ENCODE peak calls at places on chromosome 13, in nine cellular contexts. T is astrocyte of the spinal cord; D is cardiac fibroblast; Y is progenitor cell of endocrine pancreas; S is thoracic aorta; I is pancreas; J is WERI-Rb-1; Z is cardiac muscle cell; L is CD8-positive, alpha-beta T cell. B is an unnamed sample.

GRCh38 chr13:43792456-43792855 is 5.7 kb upstream of the ENOX1 start:
- DNase-seq in S (no peak), Y (no peak), J (no peak), I (no peak), D (peak; percentile 43), Z (peak; percentile 80), L (no peak), T (peak; percentile 39), B (no peak)

GRCh38 chr13:114025432-114026127 is 51.7 kb upstream of the C13orf46 start:
- DNase-seq in Z (peak; percentile 88), Y (no peak), I (no peak), L (no peak), T (peak; percentile 86), D (peak; percentile 46), J (peak; percentile 75), S (no peak), B (no peak)

GRCh38 chr13:85995788-85996418 is 196.7 kb upstream of the SLITRK6 start:
- DNase-seq in L (no peak), S (no peak), J (no peak), Y (no peak), T (no peak), I (no peak), Z (no peak), D (no peak), B (no peak)

GRCh38 chr13:44792096-44792495 is 197.2 kb downstream of the NUFIP1 start:
- DNase-seq in Y (no peak), Z (no peak), D (no peak), T (no peak), I (no peak), J (no peak), L (no peak), S (no peak), B (no peak)

GRCh38 chr13:45242070-45242469 is 41.2 kb upstream of the KCTD4 start:
- DNase-seq in J (no peak), S (no peak), Z (peak; percentile 64), L (no peak), I (no peak), D (peak; percentile 69), T (peak; percentile 62), Y (no peak), B (no peak)

GRCh38 chr13:98171806-98172569 is 5.1 kb downstream of the RNF113B start:
- DNase-seq in Y (no peak), J (no peak), I (no peak), T (peak; percentile 59), Z (peak; percentile 20), L (no peak), D (peak; percentile 60), S (no peak), B (peak; percentile 35)

GRCh38 chr13:40439928-40440327 is 226.5 kb downstream of the FOXO1 start:
- DNase-seq in Y (no peak), S (no peak), I (no peak), J (no peak), Z (peak; percentile 31), D (no peak), L (no peak), T (no peak), B (no peak)

GRCh38 chr13:67036694-67037093 is 193.4 kb downstream of the PCDH9 start:
- DNase-seq in T (no peak), I (no peak), J (no peak), D (no peak), L (no peak), Y (no peak), Z (no peak), S (no peak), B (no peak)

GRCh38 chr13:57633141-57633949 is 1.8 kb downstream of the PCDH17 start:
- DNase-seq in D (peak; percentile 14), J (no peak), T (no peak), Y (peak; percentile 52), I (peak; percentile 78), Z (peak; percentile 10), S (no peak), L (no peak), B (no peak)

GRCh38 chr13:106274551-106275208 is 260.8 kb downstream of the EFNB2 start:
- DNase-seq in T (no peak), J (no peak), I (no peak), S (no peak), Z (no peak), D (peak; percentile 6), Y (no peak), L (no peak), B (no peak)

GRCh38 chr13:41244555-41244954 is 18.8 kb downstream of the MTRF1 start:
- DNase-seq in T (no peak), D (peak; percentile 9), L (no peak), Z (peak; percentile 5), S (no peak), Y (no peak), J (no peak), I (no peak), B (no peak)

GRCh38 chr13:49421391-49421790 is 22.5 kb downstream of the CAB39L start:
- DNase-seq in L (peak; percentile 19), Y (no peak), T (no peak), D (no peak), J (peak; percentile 39), I (no peak), S (no peak), Z (peak; percentile 27), B (peak; percentile 58)

GRCh38 chr13:108368240-108368898 is 98.9 kb downstream of the TNFSF13B start:
- DNase-seq in I (no peak), J (no peak), S (no peak), D (no peak), T (no peak), L (no peak), Y (no peak), Z (no peak), B (no peak)

GRCh38 chr13:41909524-41909923 is 51.4 kb downstream of the VWA8 start:
- DNase-seq in T (no peak), Y (no peak), J (no peak), I (no peak), Z (no peak), S (no peak), D (peak; percentile 29), L (no peak), B (no peak)

GRCh38 chr13:61765940-61766666 is 350.5 kb upstream of the PCDH20 start:
- DNase-seq in Z (no peak), I (no peak), L (no peak), Y (no peak), J (no peak), D (no peak), T (no peak), S (no peak), B (no peak)
- TF ChIP-seq CTCF in Z (no peak), I (no peak), L (no peak), Y (no peak), J (no peak), D (no peak), T (no peak), S (no peak), B (no peak)

GRCh38 chr13:71874490-71874889 is 7.5 kb upstream of the DACH1 start:
- DNase-seq in T (no peak), Y (no peak), D (no peak), Z (no peak), S (no peak), J (no peak), I (no peak), L (no peak), B (no peak)
- TF ChIP-seq CTCF in T (no peak), Y (no peak), D (no peak), Z (no peak), S (no peak), J (no peak), I (no peak), L (no peak), B (no peak)

DNA sequence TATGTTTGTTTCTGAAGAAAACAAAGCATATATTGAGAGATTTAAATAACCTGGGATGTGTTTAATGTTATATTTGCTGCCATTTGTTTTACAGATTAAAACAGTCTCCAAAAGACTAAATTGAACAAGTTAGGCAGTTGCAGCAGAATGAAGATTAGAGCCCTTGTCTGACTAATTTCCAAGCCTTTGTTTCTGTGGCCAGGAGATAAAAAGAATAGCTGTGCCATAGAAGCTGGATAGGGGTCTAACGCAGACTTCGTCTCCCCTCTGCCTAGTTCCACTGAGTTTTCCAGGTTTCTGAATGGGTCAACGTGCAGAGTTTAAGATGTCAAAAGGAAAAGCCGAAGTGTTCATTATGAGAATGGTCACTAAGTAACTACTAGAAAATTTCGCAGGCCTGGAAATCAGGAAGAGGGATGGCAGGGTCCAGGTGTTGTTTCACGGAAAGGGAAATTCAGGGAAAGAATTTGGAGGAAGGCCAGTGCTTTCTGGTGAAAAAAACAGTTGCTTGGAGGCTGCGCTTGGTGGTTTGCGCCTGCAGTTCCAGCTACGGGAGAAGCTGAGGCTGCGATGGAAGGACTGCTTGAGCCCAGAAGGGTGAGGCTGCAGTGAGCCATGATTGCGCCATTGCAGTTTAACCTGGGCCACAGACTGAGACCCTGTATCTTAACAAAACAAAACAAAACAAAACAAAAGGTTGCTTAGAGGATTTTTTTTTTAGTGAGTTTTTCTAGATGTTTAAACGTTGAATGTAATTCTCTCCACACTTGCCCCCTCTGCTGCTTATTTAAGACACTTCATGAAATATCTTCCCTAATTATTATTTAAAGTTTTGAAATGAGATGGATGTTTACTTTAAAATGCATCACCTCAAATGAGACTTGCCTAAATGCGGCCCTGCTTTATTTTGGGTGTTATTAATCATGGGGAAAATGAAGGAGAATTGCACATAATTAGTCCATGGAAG is 75.2 kb upstream of the TRPC4 start:
- DNase-seq in J (no peak), D (peak; percentile 28), S (no peak), I (no peak), Y (no peak), Z (peak; percentile 38), T (peak; percentile 2), L (no peak), B (no peak)
- TF ChIP-seq CTCF in J (no peak), D (no peak), S (no peak), I (no peak), Y (no peak), Z (peak; percentile 17), T (no peak), L (no peak), B (no peak)

GRCh38 chr13:47796816-47797215 is 204.3 kb downstream of the SUCLA2 start:
- DNase-seq in I (no peak), D (no peak), Z (no peak), S (no peak), Y (no peak), J (no peak), L (no peak), T (no peak), B (no peak)

GRCh38 chr13:47798194-47798593 is 202.9 kb downstream of the SUCLA2 start:
- DNase-seq in J (no peak), I (no peak), D (no peak), S (no peak), Z (no peak), L (no peak), T (no peak), Y (no peak), B (no peak)

GRCh38 chr13:47790755-47791154 is 210.3 kb downstream of the SUCLA2 start:
- DNase-seq in T (no peak), L (no peak), I (no peak), Y (no peak), S (no peak), J (no peak), Z (no peak), D (no peak), B (no peak)

GRCh38 chr13:47798906-47799305 is 202.2 kb downstream of the SUCLA2 start:
- DNase-seq in S (no peak), Z (peak; percentile 54), Y (no peak), L (no peak), I (no peak), D (peak; percentile 46), T (peak; percentile 25), J (no peak), B (no peak)

DNA sequence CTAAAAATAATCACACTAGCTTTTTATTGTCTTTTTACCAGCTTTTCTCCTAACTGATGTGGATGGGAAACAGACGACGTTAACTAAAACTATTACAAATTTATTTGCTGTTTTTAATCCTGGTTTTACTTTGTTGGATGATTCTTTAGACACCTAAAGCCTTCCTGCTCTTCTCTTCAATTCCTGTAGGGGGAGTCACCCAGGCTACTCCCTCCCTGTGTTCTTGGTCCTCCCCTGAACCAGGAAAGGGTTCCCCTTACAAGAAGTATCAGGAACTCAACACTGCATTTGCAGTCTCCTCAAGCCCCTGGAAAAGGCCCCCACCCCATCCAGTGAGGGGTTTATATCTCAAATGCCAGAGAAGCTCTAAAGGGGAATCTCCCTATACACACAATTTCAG is 206.1 kb downstream of the SUCLA2 start:
- DNase-seq in J (no peak), I (no peak), L (no peak), T (no peak), S (no peak), Y (no peak), Z (peak; percentile 41), D (peak; percentile 20), B (no peak)
- TF ChIP-seq CTCF in J (peak; percentile 35), I (no peak), L (peak; percentile 21), T (peak; percentile 64), S (no peak), Y (peak; percentile 53), Z (peak; percentile 70), D (peak; percentile 73), B (peak; percentile 36)

B was measured in Caco-2.